ENCODE peak calls at places on chromosomes 3 and 15, in eight cellular contexts. F is esophagus muscularis mucosa, N is Peyer's patch, I is fibroblast of lung, C is heart right ventricle, P is IMR-90, E is H1, J is mucosa of descending colon. A is an unnamed sample.

GRCh38 chr15:68421798-68422402 is 10.1 kb downstream of the ITGA11 start:
- DNase-seq in F (no peak), N (peak), I (peak), C (no peak), P (peak), E (no peak), J (no peak), A (no peak)

GRCh38 chr3:72782521-72782920 is 65.7 kb downstream of the SHQ1 start:
- DNase-seq in F (no peak), N (no peak), I (no peak), C (no peak), P (no peak), E (no peak), J (no peak), A (no peak)

GRCh38 chr15:95018888-95019545 is 787.7 kb downstream of the MCTP2 start:
- DNase-seq in F (no peak), N (no peak), I (peak), C (no peak), P (peak), E (no peak), J (no peak), A (peak)

GRCh38 chr15:32956006-32956405 is 238.2 kb downstream of the GREM1 start:
- DNase-seq in F (no peak), N (no peak), I (peak), C (no peak), P (peak), E (no peak), J (no peak), A (peak)

GRCh38 chr3:194270627-194271458 is 80.3 kb downstream of the CPN2 start:
- DNase-seq in F (peak), N (peak), I (peak), C (peak), P (no peak), E (no peak), J (peak), A (peak)

GRCh38 chr3:38473229-38473628 is 19.5 kb downstream of the ACVR2B start:
- DNase-seq in F (no peak), N (no peak), I (no peak), C (no peak), P (no peak), E (no peak), J (no peak), A (no peak)

GRCh38 chr3:49076116-49076515 is 17.8 kb downstream of the QRICH1 start:
- DNase-seq in F (no peak), N (no peak), I (no peak), C (no peak), P (no peak), E (no peak), J (no peak), A (no peak)

GRCh38 chr15:56038015-56038414 is 44.6 kb upstream of the NEDD4 start:
- DNase-seq in F (no peak), N (no peak), I (peak), C (no peak), P (peak), E (no peak), J (no peak), A (peak)

GRCh38 chr3:46576899-46577298 is 10.8 kb upstream of the LRRC2 start:
- DNase-seq in F (no peak), N (no peak), I (no peak), C (no peak), P (no peak), E (no peak), J (no peak), A (no peak)

GRCh38 chr15:99564221-99565030 is 1.4 kb upstream of the MEF2A start:
- DNase-seq in F (no peak), N (no peak), I (peak), C (no peak), P (peak), E (no peak), J (no peak), A (no peak)

GRCh38 chr15:33293619-33294309 is 17.0 kb upstream of the RYR3 start:
- DNase-seq in F (peak), N (no peak), I (peak), C (no peak), P (no peak), E (no peak), J (no peak), A (peak)

GRCh38 chr3:35857004-35857403 is 217.7 kb downstream of the ARPP21 start:
- DNase-seq in F (no peak), N (no peak), I (no peak), C (no peak), P (no peak), E (no peak), J (no peak), A (no peak)

GRCh38 chr3:196969001-196969659 is 497 bp upstream of the PIGZ start:
- DNase-seq in F (no peak), N (peak), I (no peak), C (peak), P (no peak), E (no peak), J (no peak), A (peak)

DNA sequence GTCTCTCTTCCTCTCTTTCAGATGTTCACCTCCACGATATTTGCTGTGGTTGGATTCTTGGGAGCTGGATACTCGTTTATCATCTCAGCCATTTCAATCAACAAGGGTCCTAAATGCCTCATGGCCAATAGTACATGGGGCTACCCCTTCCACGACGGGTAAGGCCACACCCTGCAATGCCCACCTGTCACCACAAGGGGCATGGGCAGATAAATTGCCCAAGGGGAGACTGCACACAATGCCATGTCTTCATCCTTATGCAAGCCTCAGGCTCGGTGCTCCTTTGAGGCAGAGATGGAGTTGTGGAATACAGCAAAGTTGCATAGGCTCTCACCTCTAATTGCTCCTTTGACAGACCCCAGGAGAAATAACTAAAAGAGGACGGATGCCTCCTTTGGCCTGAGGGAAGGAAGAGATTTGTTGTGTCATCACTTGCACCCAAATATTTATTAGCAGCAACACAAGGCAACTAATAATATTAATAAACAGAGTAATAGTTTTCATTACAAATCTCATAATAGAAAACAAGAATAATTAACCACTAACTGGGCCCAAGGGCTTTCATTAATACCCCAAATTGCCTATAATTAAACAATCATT is 13.2 kb downstream of the TM4SF4 start:
- DNase-seq in F (no peak), N (no peak), I (no peak), C (no peak), P (no peak), E (no peak), J (no peak), A (no peak)
- TF ChIP-seq CTCF in F (no peak), N (peak), I (peak), C (peak), P (no peak), E (peak), J (no peak), A (peak)

GRCh38 chr15:42456971-42457370 is 34.0 kb downstream of the ZNF106 start:
- DNase-seq in F (no peak), N (no peak), I (peak), C (no peak), P (no peak), E (no peak), J (no peak), A (peak)
- H3K4me3 ChIP-seq in F (peak), N (no peak), I (peak), C (peak), P (no peak), E (peak), J (no peak), A (peak)

GRCh38 chr15:28903555-28903954 is 17.8 kb downstream of the APBA2 start:
- DNase-seq in F (no peak), N (peak), I (no peak), C (no peak), P (no peak), E (no peak), J (no peak), A (no peak)

GRCh38 chr15:28902856-28903255 is 17.1 kb downstream of the APBA2 start:
- DNase-seq in F (no peak), N (no peak), I (no peak), C (no peak), P (no peak), E (no peak), J (no peak), A (no peak)

GRCh38 chr15:28901987-28902745 is 16.4 kb downstream of the APBA2 start:
- DNase-seq in F (no peak), N (no peak), I (no peak), C (no peak), P (no peak), E (no peak), J (no peak), A (no peak)

GRCh38 chr15:28904023-28904422 is 18.2 kb downstream of the APBA2 start:
- DNase-seq in F (no peak), N (no peak), I (no peak), C (no peak), P (no peak), E (no peak), J (no peak), A (no peak)

GRCh38 chr15:28904541-28905303 is 18.9 kb downstream of the APBA2 start:
- DNase-seq in F (no peak), N (peak), I (no peak), C (no peak), P (no peak), E (no peak), J (no peak), A (no peak)
- TF ChIP-seq CTCF in F (no peak), N (no peak), I (no peak), C (no peak), P (no peak), E (no peak), J (no peak), A (no peak)

DNA sequence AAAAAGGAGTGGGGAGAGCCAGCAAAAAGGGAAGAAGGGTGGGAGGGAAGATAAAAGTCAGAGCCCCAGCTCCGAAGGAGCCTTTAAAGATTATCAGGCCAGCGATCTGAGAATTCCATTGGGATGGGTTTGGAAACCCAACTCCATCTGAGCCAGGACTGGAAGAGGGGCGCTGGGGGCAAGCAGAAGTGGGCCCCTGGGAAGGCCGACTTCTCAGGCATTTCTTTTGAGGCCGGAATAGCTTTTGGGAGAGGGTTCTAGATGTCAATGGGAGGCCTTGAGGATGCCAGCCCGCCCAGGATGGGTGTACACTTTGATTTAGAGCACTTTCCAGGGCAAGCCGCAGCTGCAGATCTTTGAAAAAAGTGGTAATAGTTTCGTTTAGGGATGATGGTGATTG is 6.6 kb upstream of the SOX2 start:
- DNase-seq in F (no peak), N (no peak), I (no peak), C (no peak), P (no peak), E (no peak), J (no peak), A (no peak)
- H3K4me3 ChIP-seq in F (no peak), N (no peak), I (no peak), C (no peak), P (no peak), E (no peak), J (no peak), A (no peak)

DNA sequence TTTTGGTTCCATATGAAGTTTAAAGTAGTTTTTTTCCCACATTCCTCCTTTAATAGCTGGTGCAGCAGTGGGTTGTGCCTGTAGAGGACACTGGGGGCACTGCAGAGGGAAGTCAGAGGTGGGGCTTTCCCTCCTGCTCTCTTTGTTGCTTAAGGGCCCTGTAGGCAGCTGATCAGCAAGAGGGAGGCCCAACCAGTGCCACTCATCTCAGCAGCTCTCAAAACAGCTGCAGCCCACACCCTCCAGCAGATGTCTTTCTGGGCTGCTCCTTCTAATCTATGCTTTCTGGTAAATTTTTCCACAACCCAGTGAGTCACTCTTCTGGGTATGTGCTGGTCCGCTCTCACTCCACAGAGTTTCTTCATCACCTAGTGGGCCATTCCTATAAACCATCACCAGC is 263.8 kb downstream of the FEZF2 start:
- DNase-seq in F (no peak), N (no peak), I (peak), C (no peak), P (peak), E (no peak), J (no peak), A (peak)
- TF ChIP-seq CTCF in F (no peak), N (no peak), I (peak), C (no peak), P (peak), E (peak), J (no peak), A (peak)

GRCh38 chr3:58577269-58577821 is at the start of gene FAM107A:
- DNase-seq in F (no peak), N (no peak), I (peak), C (peak), P (peak), E (no peak), J (no peak), A (peak)
- H3K4me3 ChIP-seq in F (peak), N (peak), I (peak), C (peak), P (no peak), E (no peak), J (no peak), A (no peak)

GRCh38 chr15:40320931-40321371 is 2.5 kb upstream of the INAFM2 start:
- DNase-seq in F (no peak), N (no peak), I (peak), C (no peak), P (peak), E (no peak), J (no peak), A (peak)
- TF ChIP-seq CTCF in F (peak), N (peak), I (peak), C (peak), P (peak), E (peak), J (peak), A (peak)

GRCh38 chr3:157534725-157535161 is 31.5 kb upstream of the VEPH1 start:
- DNase-seq in F (no peak), N (no peak), I (no peak), C (no peak), P (no peak), E (no peak), J (no peak), A (no peak)

GRCh38 chr3:157532529-157533297 is 29.5 kb upstream of the VEPH1 start:
- DNase-seq in F (no peak), N (no peak), I (peak), C (no peak), P (peak), E (peak), J (no peak), A (peak)

GRCh38 chr3:157531301-157531660 is 28.1 kb upstream of the VEPH1 start:
- DNase-seq in F (no peak), N (no peak), I (peak), C (no peak), P (peak), E (no peak), J (no peak), A (peak)

GRCh38 chr3:157531771-157532170 is 28.6 kb upstream of the VEPH1 start:
- DNase-seq in F (no peak), N (no peak), I (peak), C (no peak), P (peak), E (no peak), J (no peak), A (peak)

GRCh38 chr3:157533298-157533870 is 30.2 kb upstream of the VEPH1 start:
- DNase-seq in F (no peak), N (no peak), I (peak), C (no peak), P (peak), E (no peak), J (no peak), A (peak)
- H3K4me3 ChIP-seq in F (no peak), N (no peak), I (peak), C (no peak), P (peak), E (no peak), J (no peak), A (peak)

A was measured in fibroblast of mammary gland.